ENCODE peak calls at places on chromosomes 13 and 19, in ten cellular contexts. O, R, L, W, J, N, I, Z, A and K are unnamed samples.

GRCh38 chr13:111486801-111487200 is 166.4 kb downstream of the TEX29 start:
- DNase-seq in O (peak; percentile 25), R (no peak), L (no peak), W (no peak), J (no peak), N (no peak), I (no peak), Z (no peak), A (no peak), K (no peak)

GRCh38 chr13:44266772-44267171 is 106.9 kb upstream of the SERP2 start:
- DNase-seq in O (no peak), R (no peak), L (no peak), W (no peak), J (no peak), N (no peak), I (no peak), Z (no peak), A (no peak), K (no peak)

GRCh38 chr13:41502021-41502420 is 44.7 kb downstream of the RGCC start:
- DNase-seq in O (no peak), R (no peak), L (no peak), W (no peak), J (no peak), N (no peak), I (no peak), Z (no peak), A (no peak), K (no peak)

GRCh38 chr13:50261502-50261901 is 246.3 kb downstream of the KCNRG start:
- DNase-seq in O (no peak), R (no peak), L (no peak), W (no peak), J (no peak), N (no peak), I (no peak), Z (no peak), A (no peak), K (no peak)

GRCh38 chr13:23610966-23611486 is 40.8 kb downstream of the TNFRSF19 start:
- DNase-seq in O (no peak), R (no peak), L (no peak), W (no peak), J (no peak), N (peak; percentile 75), I (no peak), Z (no peak), A (no peak), K (no peak)

GRCh38 chr13:100818706-100819105 is 144.1 kb upstream of the TMTC4 start:
- DNase-seq in O (no peak), R (no peak), L (no peak), W (no peak), J (no peak), N (no peak), I (no peak), Z (no peak), A (no peak), K (no peak)

GRCh38 chr19:45547211-45547770 is 37.3 kb downstream of the OPA3 start:
- DNase-seq in O (no peak), R (no peak), L (no peak), W (peak; percentile 10), J (no peak), N (no peak), I (no peak), Z (no peak), A (no peak), K (no peak)

GRCh38 chr19:42066075-42066754 is 3.8 kb downstream of the GRIK5 start:
- DNase-seq in O (no peak), R (no peak), L (peak; percentile 73), W (no peak), J (no peak), N (peak; percentile 24), I (no peak), Z (no peak), A (no peak), K (peak; percentile 85)

GRCh38 chr13:62997696-62998095 is 1582.0 kb upstream of the PCDH20 start:
- DNase-seq in O (no peak), R (no peak), L (no peak), W (no peak), J (no peak), N (no peak), I (no peak), Z (no peak), A (no peak), K (no peak)

GRCh38 chr19:16306728-16307402 is 17.8 kb upstream of the KLF2 start:
- DNase-seq in O (no peak), R (no peak), L (no peak), W (no peak), J (no peak), N (no peak), I (no peak), Z (no peak), A (no peak), K (no peak)

GRCh38 chr13:109093988-109094387 is 464.6 kb downstream of the MYO16 start:
- DNase-seq in O (no peak), R (no peak), L (no peak), W (no peak), J (no peak), N (no peak), I (no peak), Z (no peak), A (no peak), K (no peak)

GRCh38 chr13:37403776-37404497 is 194.6 kb downstream of the POSTN start:
- DNase-seq in O (no peak), R (no peak), L (no peak), W (no peak), J (no peak), N (peak; percentile 95), I (no peak), Z (no peak), A (no peak), K (no peak)

GRCh38 chr13:93875527-93875926 is 604.0 kb downstream of the DCT start:
- DNase-seq in O (no peak), R (no peak), L (peak; percentile 9), W (no peak), J (no peak), N (peak; percentile 49), I (no peak), Z (no peak), A (no peak), K (no peak)

GRCh38 chr19:11264452-11265176 is 2.3 kb upstream of the DOCK6 start:
- DNase-seq in O (peak; percentile 93), R (no peak), L (no peak), W (peak; percentile 46), J (no peak), N (peak; percentile 20), I (no peak), Z (no peak), A (no peak), K (peak; percentile 77)

GRCh38 chr19:43305642-43306041 is 36.3 kb upstream of the PSG9 start:
- DNase-seq in O (no peak), R (no peak), L (no peak), W (no peak), J (no peak), N (no peak), I (no peak), Z (no peak), A (no peak), K (no peak)

GRCh38 chr19:56573914-56574313 is 6.6 kb downstream of the ZNF470 start:
- DNase-seq in O (no peak), R (no peak), L (no peak), W (no peak), J (no peak), N (no peak), I (no peak), Z (no peak), A (no peak), K (no peak)

GRCh38 chr19:3821857-3822364 is 35.7 kb upstream of the MATK start:
- DNase-seq in O (peak; percentile 90), R (peak; percentile 75), L (no peak), W (peak; percentile 92), J (peak; percentile 83), N (peak; percentile 24), I (peak; percentile 97), Z (peak; percentile 29), A (no peak), K (peak; percentile 64)

GRCh38 chr19:5026706-5027273 is 57.9 kb downstream of the KDM4B start:
- DNase-seq in O (no peak), R (no peak), L (no peak), W (no peak), J (no peak), N (no peak), I (no peak), Z (no peak), A (no peak), K (no peak)

GRCh38 chr19:45676851-45677263 is 8.8 kb downstream of the GIPR start:
- DNase-seq in O (peak; percentile 78), R (peak; percentile 37), L (no peak), W (peak; percentile 56), J (peak; percentile 47), N (no peak), I (peak; percentile 65), Z (no peak), A (no peak), K (peak; percentile 21)

GRCh38 chr19:42487025-42487797 is 41.1 kb downstream of the CEACAM1 start:
- DNase-seq in O (no peak), R (no peak), L (no peak), W (no peak), J (no peak), N (no peak), I (no peak), Z (no peak), A (no peak), K (peak; percentile 68)

GRCh38 chr19:2982983-2983350 is 5.6 kb downstream of the TLE6 start:
- DNase-seq in O (peak; percentile 88), R (no peak), L (peak; percentile 96), W (no peak), J (no peak), N (peak; percentile 72), I (no peak), Z (peak; percentile 41), A (peak; percentile 81), K (no peak)

GRCh38 chr19:47447470-47448359 is 24.0 kb downstream of the SLC8A2 start:
- DNase-seq in O (peak; percentile 79), R (peak; percentile 33), L (peak; percentile 82), W (no peak), J (peak; percentile 59), N (peak; percentile 39), I (peak; percentile 86), Z (peak; percentile 52), A (no peak), K (peak; percentile 92)

GRCh38 chr13:77384999-77385398 is 58.1 kb upstream of the MYCBP2 start:
- DNase-seq in O (no peak), R (no peak), L (no peak), W (no peak), J (no peak), N (peak; percentile 12), I (no peak), Z (no peak), A (no peak), K (no peak)

GRCh38 chr19:1355974-1356865 is 27.5 kb upstream of the NDUFS7 start:
- DNase-seq in O (no peak), R (no peak), L (peak; percentile 23), W (no peak), J (no peak), N (no peak), I (no peak), Z (no peak), A (no peak), K (no peak)

GRCh38 chr19:7348587-7349230 is at the start of gene ARHGEF18:
- DNase-seq in O (peak; percentile 73), R (no peak), L (no peak), W (peak; percentile 48), J (peak; percentile 69), N (peak; percentile 16), I (peak; percentile 64), Z (no peak), A (no peak), K (no peak)

GRCh38 chr19:40718774-40719391 is 2.0 kb downstream of the ITPKC start:
- DNase-seq in O (peak; percentile 94), R (no peak), L (no peak), W (peak; percentile 40), J (no peak), N (peak; percentile 60), I (peak; percentile 41), Z (no peak), A (no peak), K (peak; percentile 53)

GRCh38 chr19:1277061-1277460 is 1.7 kb downstream of the FAM174C start:
- DNase-seq in O (no peak), R (no peak), L (no peak), W (no peak), J (no peak), N (no peak), I (no peak), Z (no peak), A (no peak), K (no peak)

GRCh38 chr19:32889137-32889934 is 19.8 kb upstream of the SLC7A9 start:
- DNase-seq in O (peak; percentile 17), R (no peak), L (no peak), W (no peak), J (no peak), N (no peak), I (no peak), Z (no peak), A (no peak), K (no peak)